ENCODE peak calls at places on chromosomes 11 and 22, in five cellular contexts. One of them, this sample, is unnamed.

GRCh38 chr11:61061081-61061826 is 41.0 kb upstream of the CD5 start:
- DNase-seq in erythroblast: no peak
- DNase-seq in GM23338: no peak
- DNase-seq in RCC 7860: no peak
- DNase-seq in memory B cell: no peak
- DNase-seq in this sample: peak; percentile 65

GRCh38 chr11:22130462-22131053 is 62.3 kb upstream of the ANO5 start:
- DNase-seq in erythroblast: no peak
- DNase-seq in GM23338: peak; percentile 64
- DNase-seq in RCC 7860: no peak
- DNase-seq in memory B cell: no peak
- DNase-seq in this sample: peak; percentile 32

GRCh38 chr22:43848366-43849171 is 13.7 kb downstream of the SULT4A1 start:
- DNase-seq in erythroblast: no peak
- DNase-seq in GM23338: peak; percentile 57
- DNase-seq in RCC 7860: no peak
- DNase-seq in memory B cell: no peak
- DNase-seq in this sample: peak; percentile 36

GRCh38 chr11:76664578-76665061 is 5.9 kb downstream of the LRRC32 start:
- DNase-seq in erythroblast: no peak
- DNase-seq in GM23338: no peak
- DNase-seq in RCC 7860: no peak
- DNase-seq in memory B cell: no peak
- DNase-seq in this sample: no peak

GRCh38 chr11:133893381-133893780 is 48.1 kb upstream of the SPATA19 start:
- DNase-seq in erythroblast: no peak
- DNase-seq in GM23338: no peak
- DNase-seq in RCC 7860: no peak
- DNase-seq in memory B cell: no peak
- DNase-seq in this sample: no peak

GRCh38 chr22:48488611-48489456 is 1338.8 kb downstream of the BRD1 start:
- DNase-seq in erythroblast: no peak
- DNase-seq in GM23338: peak; percentile 61
- DNase-seq in RCC 7860: no peak
- DNase-seq in memory B cell: no peak
- DNase-seq in this sample: no peak

GRCh38 chr11:122791836-122792235 is 46.5 kb upstream of the CRTAM start:
- DNase-seq in erythroblast: no peak
- DNase-seq in GM23338: no peak
- DNase-seq in RCC 7860: peak; percentile 43
- DNase-seq in memory B cell: no peak
- DNase-seq in this sample: peak; percentile 43

GRCh38 chr11:44618561-44619425 is 53.3 kb downstream of the CD82 start:
- DNase-seq in erythroblast: no peak
- DNase-seq in GM23338: no peak
- DNase-seq in RCC 7860: no peak
- DNase-seq in memory B cell: peak; percentile 7
- DNase-seq in this sample: no peak

GRCh38 chr11:66121453-66121852 is 51.4 kb downstream of the PACS1 start:
- DNase-seq in erythroblast: no peak
- DNase-seq in GM23338: no peak
- DNase-seq in RCC 7860: no peak
- DNase-seq in memory B cell: no peak
- DNase-seq in this sample: no peak

GRCh38 chr11:122593473-122594420 is 61.8 kb upstream of the UBASH3B start:
- DNase-seq in erythroblast: no peak
- DNase-seq in GM23338: no peak
- DNase-seq in RCC 7860: no peak
- DNase-seq in memory B cell: no peak
- DNase-seq in this sample: no peak

GRCh38 chr11:76215946-76216345 is 9.6 kb upstream of the WNT11 start:
- DNase-seq in erythroblast: no peak
- DNase-seq in GM23338: no peak
- DNase-seq in RCC 7860: peak; percentile 22
- DNase-seq in memory B cell: no peak
- DNase-seq in this sample: peak; percentile 84

GRCh38 chr11:13118194-13118593 is 109.1 kb downstream of the RASSF10 start:
- DNase-seq in erythroblast: no peak
- DNase-seq in GM23338: no peak
- DNase-seq in RCC 7860: peak; percentile 100
- DNase-seq in memory B cell: no peak
- DNase-seq in this sample: peak; percentile 100

GRCh38 chr11:134761361-134761760 is 349.3 kb upstream of the B3GAT1 start:
- DNase-seq in erythroblast: no peak
- DNase-seq in GM23338: no peak
- DNase-seq in RCC 7860: no peak
- DNase-seq in memory B cell: no peak
- DNase-seq in this sample: no peak

GRCh38 chr22:46829140-46829891 is 66.9 kb downstream of the TBC1D22A start:
- DNase-seq in erythroblast: no peak
- DNase-seq in GM23338: no peak
- DNase-seq in RCC 7860: peak; percentile 79
- DNase-seq in memory B cell: no peak
- DNase-seq in this sample: peak; percentile 85

GRCh38 chr11:67373916-67374570 is 645 bp upstream of the CLCF1 start:
- DNase-seq in erythroblast: peak; percentile 79
- DNase-seq in GM23338: peak; percentile 86
- DNase-seq in RCC 7860: peak; percentile 99
- DNase-seq in memory B cell: no peak
- DNase-seq in this sample: peak; percentile 100

GRCh38 chr22:42887523-42888507 is 30.7 kb upstream of the ARFGAP3 start:
- DNase-seq in erythroblast: no peak
- DNase-seq in GM23338: no peak
- DNase-seq in RCC 7860: no peak
- DNase-seq in memory B cell: no peak
- DNase-seq in this sample: peak; percentile 79

GRCh38 chr11:113193077-113193476 is 121.3 kb upstream of the TTC12 start:
- DNase-seq in erythroblast: no peak
- DNase-seq in GM23338: no peak
- DNase-seq in RCC 7860: no peak
- DNase-seq in memory B cell: no peak
- DNase-seq in this sample: no peak

GRCh38 chr11:76170473-76170872 is 35.8 kb downstream of the WNT11 start:
- DNase-seq in erythroblast: no peak
- DNase-seq in GM23338: no peak
- DNase-seq in RCC 7860: no peak
- DNase-seq in memory B cell: no peak
- DNase-seq in this sample: no peak

GRCh38 chr22:44617828-44618227 is 84.2 kb upstream of the PRR5 start:
- DNase-seq in erythroblast: no peak
- DNase-seq in GM23338: no peak
- DNase-seq in RCC 7860: no peak
- DNase-seq in memory B cell: no peak
- DNase-seq in this sample: no peak

GRCh38 chr11:83649468-83649915 is 363.3 kb upstream of the CCDC90B start:
- DNase-seq in erythroblast: no peak
- DNase-seq in GM23338: peak; percentile 73
- DNase-seq in RCC 7860: no peak
- DNase-seq in memory B cell: no peak
- DNase-seq in this sample: no peak

GRCh38 chr11:8826145-8826786 is 84.7 kb upstream of the AKIP1 start:
- DNase-seq in erythroblast: no peak
- DNase-seq in GM23338: peak; percentile 83
- DNase-seq in RCC 7860: no peak
- DNase-seq in memory B cell: no peak
- DNase-seq in this sample: no peak

GRCh38 chr22:44281706-44282637 is 30.8 kb downstream of the SHISAL1 start:
- DNase-seq in erythroblast: no peak
- DNase-seq in GM23338: no peak
- DNase-seq in RCC 7860: no peak
- DNase-seq in memory B cell: no peak
- DNase-seq in this sample: no peak

GRCh38 chr11:34840736-34841386 is 75.3 kb downstream of the APIP start:
- DNase-seq in erythroblast: peak; percentile 44
- DNase-seq in GM23338: peak; percentile 78
- DNase-seq in RCC 7860: peak; percentile 14
- DNase-seq in memory B cell: no peak
- DNase-seq in this sample: peak; percentile 51

GRCh38 chr22:49107961-49108530 is 719.6 kb downstream of the BRD1 start:
- DNase-seq in erythroblast: no peak
- DNase-seq in GM23338: no peak
- DNase-seq in RCC 7860: no peak
- DNase-seq in memory B cell: no peak
- DNase-seq in this sample: no peak

GRCh38 chr22:19723990-19724827 is 870 bp downstream of the GP1BB start:
- DNase-seq in erythroblast: peak; percentile 85
- DNase-seq in GM23338: peak; percentile 82
- DNase-seq in RCC 7860: no peak
- DNase-seq in memory B cell: no peak
- DNase-seq in this sample: peak; percentile 51

GRCh38 chr22:22810018-22810427 is 77.6 kb upstream of the IGLL5 start:
- DNase-seq in erythroblast: peak; percentile 31
- DNase-seq in GM23338: no peak
- DNase-seq in RCC 7860: no peak
- DNase-seq in memory B cell: peak; percentile 41
- DNase-seq in this sample: peak; percentile 64

GRCh38 chr22:29205598-29206371 is at the start of gene EMID1:
- DNase-seq in erythroblast: peak; percentile 74
- DNase-seq in GM23338: peak; percentile 67
- DNase-seq in RCC 7860: no peak
- DNase-seq in memory B cell: no peak
- DNase-seq in this sample: peak; percentile 25

GRCh38 chr11:11988099-11988651 is 20.3 kb downstream of the DKK3 start:
- DNase-seq in erythroblast: no peak
- DNase-seq in GM23338: no peak
- DNase-seq in RCC 7860: peak; percentile 85
- DNase-seq in memory B cell: no peak
- DNase-seq in this sample: peak; percentile 85

GRCh38 chr11:85123752-85124231 is 503.4 kb downstream of the DLG2 start:
- DNase-seq in erythroblast: no peak
- DNase-seq in GM23338: no peak
- DNase-seq in RCC 7860: no peak
- DNase-seq in memory B cell: no peak
- DNase-seq in this sample: peak; percentile 43

GRCh38 chr11:122097419-122098001 is 18.5 kb downstream of the BLID start:
- DNase-seq in erythroblast: no peak
- DNase-seq in GM23338: peak; percentile 26
- DNase-seq in RCC 7860: no peak
- DNase-seq in memory B cell: no peak
- DNase-seq in this sample: no peak

GRCh38 chr11:76606102-76606793 is 64.3 kb downstream of the LRRC32 start:
- DNase-seq in erythroblast: no peak
- DNase-seq in GM23338: no peak
- DNase-seq in RCC 7860: no peak
- DNase-seq in memory B cell: no peak
- DNase-seq in this sample: no peak

GRCh38 chr22:29824677-29825076 is 13.4 kb downstream of the ASCC2 start:
- DNase-seq in erythroblast: no peak
- DNase-seq in GM23338: no peak
- DNase-seq in RCC 7860: no peak
- DNase-seq in memory B cell: no peak
- DNase-seq in this sample: no peak

GRCh38 chr11:46669606-46670243 is 30.7 kb downstream of the ARHGAP1 start:
- DNase-seq in erythroblast: peak; percentile 94
- DNase-seq in GM23338: peak; percentile 50
- DNase-seq in RCC 7860: no peak
- DNase-seq in memory B cell: no peak
- DNase-seq in this sample: peak; percentile 16

GRCh38 chr11:13450832-13451397 is 12.1 kb downstream of the BTBD10 start:
- DNase-seq in erythroblast: no peak
- DNase-seq in GM23338: no peak
- DNase-seq in RCC 7860: no peak
- DNase-seq in memory B cell: no peak
- DNase-seq in this sample: no peak

GRCh38 chr11:112421854-112422253 is 161.2 kb upstream of the PLET1 start:
- DNase-seq in erythroblast: no peak
- DNase-seq in GM23338: no peak
- DNase-seq in RCC 7860: no peak
- DNase-seq in memory B cell: no peak
- DNase-seq in this sample: no peak

GRCh38 chr11:47797633-47798032 is 30.5 kb upstream of the FNBP4 start:
- DNase-seq in erythroblast: no peak
- DNase-seq in GM23338: no peak
- DNase-seq in RCC 7860: peak; percentile 56
- DNase-seq in memory B cell: no peak
- DNase-seq in this sample: peak; percentile 77

GRCh38 chr11:72078477-72078876 is 1.9 kb downstream of the NUMA1 start:
- DNase-seq in erythroblast: no peak
- DNase-seq in GM23338: no peak
- DNase-seq in RCC 7860: no peak
- DNase-seq in memory B cell: no peak
- DNase-seq in this sample: peak; percentile 20

GRCh38 chr22:42969348-42969975 is 45.5 kb downstream of the PACSIN2 start:
- DNase-seq in erythroblast: no peak
- DNase-seq in GM23338: no peak
- DNase-seq in RCC 7860: no peak
- DNase-seq in memory B cell: no peak
- DNase-seq in this sample: peak; percentile 46